ENCODE peak calls at places on chromosomes 5 and 9, in seven cellular contexts. P is GM13976; T is stimulated activated CD8-positive, alpha-beta memory T cell treated with anti-CD3 and anti-CD28 coated beads, Interleukin-4, amount 100 ng/mL, for 1 hour; Y is psoas muscle; B is SW480; K is C1 segment of cervical spinal cord; X is dorsolateral prefrontal cortex. M is an unnamed sample.

GRCh38 chr5:174816858-174817257 is 92.5 kb downstream of the MSX2 start:
- DNase-seq in P (no peak), T (no peak), Y (no peak), B (no peak), K (no peak), X (no peak), M (no peak)

GRCh38 chr9:135993409-135993742 is 32.2 kb upstream of the UBAC1 start:
- DNase-seq in P (no peak), T (no peak), Y (no peak), B (no peak), K (no peak), X (no peak), M (no peak)

GRCh38 chr5:153979015-153979414 is 59.7 kb downstream of the FAM114A2 start:
- DNase-seq in P (no peak), T (no peak), Y (no peak), B (peak), K (no peak), X (no peak), M (no peak)

GRCh38 chr5:1594336-1595106 is 70.8 kb upstream of the LPCAT1 start:
- DNase-seq in P (peak), T (peak), Y (peak), B (no peak), K (peak), X (peak), M (peak)

GRCh38 chr5:143916441-143916840 is 104.5 kb downstream of the HMHB1 start:
- DNase-seq in P (no peak), T (no peak), Y (no peak), B (no peak), K (no peak), X (no peak), M (no peak)

GRCh38 chr5:81838307-81838906 is 87.5 kb upstream of the SSBP2 start:
- DNase-seq in P (no peak), T (no peak), Y (no peak), B (peak), K (no peak), X (no peak), M (no peak)

GRCh38 chr5:172952034-172952511 is 7.2 kb upstream of the RPL26L1 start:
- DNase-seq in P (no peak), T (no peak), Y (no peak), B (peak), K (no peak), X (no peak), M (no peak)

GRCh38 chr9:109418827-109419226 is 79.3 kb downstream of the PTPN3 start:
- DNase-seq in P (peak), T (no peak), Y (no peak), B (no peak), K (no peak), X (no peak), M (no peak)

GRCh38 chr9:33065157-33066076 is 11.1 kb downstream of the SMU1 start:
- DNase-seq in P (peak), T (no peak), Y (no peak), B (no peak), K (no peak), X (no peak), M (no peak)

GRCh38 chr5:100424787-100425186 is 110.4 kb upstream of the FAM174A start:
- DNase-seq in P (no peak), T (no peak), Y (no peak), B (no peak), K (no peak), X (no peak), M (no peak)

GRCh38 chr5:949815-950560 is 57.3 kb downstream of the TRIP13 start:
- DNase-seq in P (no peak), T (no peak), Y (no peak), B (no peak), K (no peak), X (no peak), M (no peak)

GRCh38 chr5:150585781-150586461 is 54.5 kb upstream of the SYNPO start:
- DNase-seq in P (no peak), T (no peak), Y (no peak), B (no peak), K (no peak), X (no peak), M (no peak)

GRCh38 chr5:133200256-133200655 is 148.4 kb downstream of the HSPA4 start:
- DNase-seq in P (peak), T (no peak), Y (no peak), B (no peak), K (no peak), X (no peak), M (no peak)

GRCh38 chr9:12813960-12814876 is 39.4 kb downstream of the LURAP1L start:
- DNase-seq in P (no peak), T (no peak), Y (peak), B (peak), K (no peak), X (no peak), M (peak)

GRCh38 chr5:159619826-159620225 is 289.5 kb upstream of the IL12B start:
- DNase-seq in P (no peak), T (no peak), Y (no peak), B (no peak), K (no peak), X (peak), M (no peak)

GRCh38 chr9:133960568-133961129 is 31.5 kb downstream of the VAV2 start:
- DNase-seq in P (no peak), T (no peak), Y (peak), B (no peak), K (no peak), X (no peak), M (peak)

GRCh38 chr9:36306481-36307306 is 48.4 kb upstream of the GNE start:
- DNase-seq in P (no peak), T (no peak), Y (no peak), B (no peak), K (no peak), X (no peak), M (no peak)

GRCh38 chr9:757246-757881 is 84.1 kb upstream of the DMRT1 start:
- DNase-seq in P (peak), T (no peak), Y (no peak), B (peak), K (peak), X (no peak), M (no peak)

GRCh38 chr9:134634190-134634589 is 7.4 kb upstream of the COL5A1 start:
- DNase-seq in P (no peak), T (no peak), Y (no peak), B (no peak), K (no peak), X (peak), M (peak)

GRCh38 chr9:111572945-111573604 is 26.4 kb downstream of the PTGR1 start:
- DNase-seq in P (no peak), T (no peak), Y (no peak), B (no peak), K (no peak), X (no peak), M (no peak)

GRCh38 chr9:126397056-126397455 is 70.4 kb downstream of the MVB12B start:
- DNase-seq in P (peak), T (peak), Y (no peak), B (no peak), K (no peak), X (no peak), M (no peak)

GRCh38 chr5:142360607-142361120 is 35.8 kb upstream of the SPRY4 start:
- DNase-seq in P (no peak), T (no peak), Y (no peak), B (peak), K (no peak), X (no peak), M (no peak)

GRCh38 chr5:14326035-14326909 is 183.1 kb downstream of the TRIO start:
- DNase-seq in P (no peak), T (no peak), Y (no peak), B (no peak), K (no peak), X (no peak), M (no peak)

GRCh38 chr5:10372726-10373709 is 19.5 kb downstream of the MARCHF6 start:
- DNase-seq in P (no peak), T (no peak), Y (no peak), B (no peak), K (no peak), X (no peak), M (no peak)

GRCh38 chr5:87899109-87900100 is 369.2 kb downstream of the TMEM161B start:
- DNase-seq in P (no peak), T (no peak), Y (peak), B (no peak), K (peak), X (peak), M (peak)

GRCh38 chr5:136000147-136000546 is 28.6 kb upstream of the TGFBI start:
- DNase-seq in P (no peak), T (no peak), Y (no peak), B (no peak), K (no peak), X (no peak), M (no peak)

GRCh38 chr5:81842795-81843377 is 92.0 kb upstream of the SSBP2 start:
- DNase-seq in P (no peak), T (no peak), Y (no peak), B (no peak), K (no peak), X (no peak), M (no peak)

GRCh38 chr5:58122157-58122556 is 337.7 kb downstream of the PLK2 start:
- DNase-seq in P (no peak), T (no peak), Y (no peak), B (no peak), K (no peak), X (no peak), M (no peak)

GRCh38 chr9:125525846-125526619 is 181.0 kb downstream of the MAPKAP1 start:
- DNase-seq in P (no peak), T (no peak), Y (no peak), B (no peak), K (no peak), X (no peak), M (peak)

GRCh38 chr5:175035882-175036533 is 311.6 kb downstream of the MSX2 start:
- DNase-seq in P (no peak), T (no peak), Y (no peak), B (no peak), K (no peak), X (no peak), M (no peak)

GRCh38 chr5:9284272-9284671 is 261.6 kb downstream of the SEMA5A start:
- DNase-seq in P (no peak), T (no peak), Y (no peak), B (no peak), K (no peak), X (no peak), M (no peak)

GRCh38 chr5:125038477-125038876 is 292.0 kb upstream of the ZNF608 start:
- DNase-seq in P (no peak), T (no peak), Y (no peak), B (no peak), K (no peak), X (no peak), M (no peak)

GRCh38 chr5:151670953-151671636 is 15.6 kb downstream of the SPARC start:
- DNase-seq in P (no peak), T (no peak), Y (no peak), B (peak), K (no peak), X (no peak), M (no peak)

GRCh38 chr9:112384690-112385089 is 4.8 kb downstream of the HSDL2 start:
- DNase-seq in P (no peak), T (no peak), Y (no peak), B (no peak), K (no peak), X (no peak), M (no peak)

GRCh38 chr9:134149380-134149779 is 13.5 kb downstream of the WDR5 start:
- DNase-seq in P (no peak), T (no peak), Y (no peak), B (no peak), K (no peak), X (no peak), M (no peak)

GRCh38 chr5:114192108-114192507 is 169.8 kb upstream of the KCNN2 start:
- DNase-seq in P (no peak), T (no peak), Y (no peak), B (no peak), K (no peak), X (no peak), M (no peak)

GRCh38 chr9:116812231-116813028 is 125.3 kb downstream of the TRIM32 start:
- DNase-seq in P (no peak), T (no peak), Y (no peak), B (no peak), K (no peak), X (no peak), M (no peak)